ENCODE peak calls at places on chromosome 2, in seven cellular contexts. H is type B pancreatic cell; T is sigmoid colon; G is stimulated activated CD4-positive, alpha-beta T cell treated with anti-CD3 and anti-CD28 coated beads, Interleukin-2, amount 100 ng/mL, for 24 hours; E is CD4-positive, CD25-positive, alpha-beta regulatory T cell; Z is NCI-H774; S is fibroblast of pulmonary artery. M is an unnamed sample.

GRCh38 chr2:237254911-237255578 is 158.9 kb downstream of the COL6A3 start:
- DNase-seq in H (no peak), E (no peak), S (peak; percentile 91), G (no peak), T (no peak), Z (no peak), M (no peak)

GRCh38 chr2:101127319-101128056 is 23.7 kb downstream of the TBC1D8 start:
- DNase-seq in T (no peak), E (no peak), Z (no peak), H (no peak), G (no peak), S (no peak), M (no peak)

GRCh38 chr2:119292226-119292625 is 68.6 kb downstream of the STEAP3 start:
- DNase-seq in S (no peak), E (no peak), G (no peak), Z (no peak), T (no peak), H (no peak), M (no peak)

GRCh38 chr2:241226723-241227634 is 38.5 kb downstream of the ANO7 start:
- DNase-seq in S (peak; percentile 33), Z (no peak), H (no peak), T (no peak), E (no peak), G (no peak), M (no peak)

GRCh38 chr2:18077724-18078123 is 199.3 kb downstream of the KCNS3 start:
- DNase-seq in S (peak; percentile 19), G (no peak), E (no peak), Z (no peak), T (no peak), H (no peak), M (no peak)

GRCh38 chr2:53104263-53104662 is 663.3 kb upstream of the CHAC2 start:
- DNase-seq in G (no peak), H (no peak), E (no peak), T (no peak), Z (no peak), S (peak; percentile 66), M (no peak)

GRCh38 chr2:10954856-10955818 is 43.4 kb downstream of the KCNF1 start:
- DNase-seq in Z (no peak), T (no peak), E (no peak), S (no peak), H (no peak), G (no peak), M (peak; percentile 33)

GRCh38 chr2:3046170-3046865 is 331.3 kb downstream of the EIPR1 start:
- DNase-seq in T (no peak), G (no peak), Z (no peak), H (no peak), E (no peak), S (no peak), M (no peak)

GRCh38 chr2:47031909-47032668 is 116.5 kb upstream of the MCFD2 start:
- DNase-seq in S (no peak), T (no peak), G (no peak), E (no peak), Z (no peak), H (no peak), M (no peak)

GRCh38 chr2:208040199-208041171 is 15.2 kb upstream of the PLEKHM3 start:
- DNase-seq in G (peak; percentile 80), E (peak; percentile 53), T (peak; percentile 83), Z (no peak), S (peak; percentile 85), H (no peak), M (peak; percentile 86)

GRCh38 chr2:221518201-221518936 is 53.7 kb downstream of the EPHA4 start:
- DNase-seq in G (peak; percentile 23), H (no peak), S (peak; percentile 60), E (peak; percentile 84), T (no peak), Z (no peak), M (no peak)

M was measured in activated effector memory CD4-positive, alpha-beta T cell treated with anti-CD3 and anti-CD28 coated beads, Interleukin-2, amount 50 U/mL, for 16 hours.